ENCODE peak calls at places on chromosomes 4 and X, in eight cellular contexts. F, H, I, C, S, L, J and A are unnamed samples.

GRCh38 chrX:124257924-124258706 is 74.3 kb upstream of the TEX13D start:
- DNase-seq in C (no peak), S (no peak), L (no peak), F (no peak), H (no peak), I (no peak), J (no peak), A (no peak)

GRCh38 chr4:130542953-130543352 is 1447.0 kb downstream of the C4orf33 start:
- DNase-seq in S (no peak), F (no peak), C (no peak), L (no peak), J (no peak), I (no peak), H (no peak), A (no peak)

GRCh38 chrX:120512222-120512621 is 43.1 kb upstream of the LAMP2 start:
- DNase-seq in S (no peak), J (no peak), C (no peak), I (no peak), L (no peak), H (no peak), F (no peak), A (no peak)

GRCh38 chrX:63275127-63275526 is 76.0 kb downstream of the SPIN4 start:
- DNase-seq in J (no peak), I (no peak), F (no peak), S (peak; percentile 5), C (no peak), L (no peak), H (no peak), A (peak; percentile 1)

GRCh38 chr4:80197601-80198444 is 520 bp downstream of the PRDM8 start:
- DNase-seq in I (no peak), J (no peak), F (no peak), L (no peak), S (no peak), H (no peak), C (no peak), A (no peak)

GRCh38 chr4:168221298-168221697 is 97.3 kb downstream of the DDX60 start:
- DNase-seq in F (no peak), I (no peak), H (peak; percentile 16), S (no peak), C (no peak), J (no peak), L (no peak), A (no peak)

GRCh38 chr4:177483271-177483670 is 41.0 kb upstream of the AGA start:
- DNase-seq in H (no peak), I (no peak), S (no peak), C (no peak), F (no peak), L (no peak), J (no peak), A (no peak)

GRCh38 chr4:57553695-57554094 is 443.5 kb upstream of the IGFBP7 start:
- DNase-seq in S (no peak), J (no peak), C (no peak), H (no peak), I (no peak), L (no peak), F (no peak), A (no peak)

GRCh38 chr4:82380344-82380743 is 6.6 kb upstream of the HNRNPD start:
- DNase-seq in F (peak; percentile 11), S (no peak), J (no peak), H (no peak), C (no peak), L (no peak), I (no peak), A (no peak)

GRCh38 chr4:168409089-168409801 is 71.0 kb downstream of the DDX60L start:
- DNase-seq in H (peak; percentile 44), I (no peak), C (no peak), L (no peak), S (no peak), F (no peak), J (no peak), A (no peak)

GRCh38 chrX:148500428-148501120 is at the start of gene AFF2:
- DNase-seq in C (no peak), J (peak; percentile 31), L (no peak), F (no peak), S (peak; percentile 2), I (peak; percentile 3), H (peak; percentile 18), A (no peak)

GRCh38 chr4:24932831-24933230 is 20.0 kb upstream of the CCDC149 start:
- DNase-seq in H (no peak), S (no peak), J (no peak), I (no peak), L (no peak), C (no peak), F (no peak), A (no peak)

GRCh38 chr4:150647008-150647407 is 65.1 kb downstream of the MAB21L2 start:
- DNase-seq in I (no peak), S (no peak), J (no peak), L (no peak), H (no peak), C (no peak), F (no peak), A (no peak)

GRCh38 chr4:150063128-150063527 is 15.1 kb upstream of the DCLK2 start:
- DNase-seq in L (no peak), H (no peak), F (no peak), S (no peak), I (no peak), J (no peak), C (no peak), A (no peak)

GRCh38 chrX:136176399-136176825 is 29.1 kb downstream of the FHL1 start:
- DNase-seq in H (peak; percentile 60), S (no peak), L (no peak), J (no peak), F (no peak), C (peak; percentile 84), I (no peak), A (no peak)

GRCh38 chr4:139509727-139510410 is 46.1 kb downstream of the SETD7 start:
- DNase-seq in H (no peak), L (no peak), I (no peak), J (no peak), C (no peak), S (no peak), F (no peak), A (peak; percentile 22)

GRCh38 chr4:52260507-52261302 is 209.6 kb downstream of the SPATA18 start:
- DNase-seq in I (no peak), S (no peak), C (peak; percentile 64), F (peak; percentile 32), L (no peak), J (no peak), H (no peak), A (no peak)

GRCh38 chrX:82658492-82658891 is 849.6 kb upstream of the POU3F4 start:
- DNase-seq in S (no peak), J (no peak), C (no peak), L (no peak), H (no peak), F (no peak), I (no peak), A (no peak)

GRCh38 chr4:122163301-122163700 is 11.2 kb downstream of the BLTP1 start:
- DNase-seq in S (no peak), L (no peak), H (no peak), J (no peak), I (no peak), C (no peak), F (no peak), A (no peak)

GRCh38 chrX:44245730-44246129 is 97.7 kb downstream of the EFHC2 start:
- DNase-seq in H (no peak), F (no peak), S (no peak), J (no peak), I (no peak), L (no peak), C (no peak), A (no peak)

GRCh38 chrX:28981952-28982351 is 394.7 kb downstream of the IL1RAPL1 start:
- DNase-seq in I (no peak), H (no peak), L (no peak), F (no peak), S (no peak), C (no peak), J (no peak), A (no peak)

GRCh38 chr4:81602853-81603252 is 131.1 kb upstream of the RASGEF1B start:
- DNase-seq in F (no peak), C (no peak), L (no peak), S (no peak), I (no peak), J (no peak), H (no peak), A (no peak)

GRCh38 chr4:125085-125820 is 952 bp downstream of the ZNF718 start:
- DNase-seq in L (peak; percentile 59), F (peak; percentile 50), C (no peak), I (no peak), S (no peak), H (no peak), J (peak; percentile 73), A (no peak)

GRCh38 chr4:88753658-88754431 is 56.2 kb upstream of the NAP1L5 start:
- DNase-seq in S (no peak), F (no peak), C (no peak), H (no peak), I (no peak), L (no peak), J (no peak), A (no peak)
- H3K27ac ChIP-seq in S (peak overlapping the region; percentile 75), F (no peak overlapping the region), C (no peak overlapping the region), H (no peak overlapping the region), I (no peak overlapping the region), L (no peak overlapping the region), J (no peak overlapping the region), A (no peak overlapping the region)

GRCh38 chrX:42686706-42687105 is 91.3 kb downstream of the PPP1R2C start:
- DNase-seq in L (no peak), I (no peak), J (no peak), S (no peak), H (no peak), C (no peak), F (no peak), A (no peak)
- H3K27ac ChIP-seq in L (no peak overlapping the region), I (no peak overlapping the region), J (no peak overlapping the region), S (no peak overlapping the region), H (no peak overlapping the region), C (no peak overlapping the region), F (no peak overlapping the region), A (no peak overlapping the region)

GRCh38 chr4:40281913-40282312 is 53.2 kb upstream of the CHRNA9 start:
- DNase-seq in C (peak; percentile 3), F (no peak), L (no peak), I (no peak), H (no peak), J (no peak), S (no peak), A (no peak)

GRCh38 chr4:40280586-40280985 is 54.5 kb upstream of the CHRNA9 start:
- DNase-seq in F (no peak), C (peak; percentile 14), H (no peak), I (no peak), L (no peak), J (no peak), S (no peak), A (no peak)

GRCh38 chr4:40283968-40284367 is 51.2 kb upstream of the CHRNA9 start:
- DNase-seq in C (peak; percentile 15), F (no peak), L (no peak), J (no peak), I (peak; percentile 64), S (peak; percentile 18), H (peak; percentile 38), A (no peak)

GRCh38 chr4:40281099-40281498 is 54.0 kb upstream of the CHRNA9 start:
- DNase-seq in S (no peak), I (no peak), J (no peak), H (no peak), C (peak; percentile 4), L (no peak), F (no peak), A (no peak)

GRCh38 chr4:40283413-40283812 is 51.7 kb upstream of the CHRNA9 start:
- DNase-seq in S (no peak), J (no peak), L (no peak), I (no peak), H (no peak), C (peak; percentile 27), F (no peak), A (no peak)
- H3K27ac ChIP-seq in S (no peak overlapping the region), J (no peak overlapping the region), L (no peak overlapping the region), I (peak overlapping the region; percentile 46), H (no peak overlapping the region), C (no peak overlapping the region), F (no peak overlapping the region), A (no peak overlapping the region)

GRCh38 chr4:173940146-173940545 is 343.3 kb downstream of the FBXO8 start:
- DNase-seq in S (no peak), H (no peak), F (no peak), L (no peak), I (no peak), C (no peak), J (no peak), A (no peak)
- H3K27ac ChIP-seq in S (no peak overlapping the region), H (no peak overlapping the region), F (no peak overlapping the region), L (no peak overlapping the region), I (no peak overlapping the region), C (peak overlapping the region; percentile 23), J (no peak overlapping the region), A (no peak overlapping the region)